ENCODE peak calls at places on chromosomes 5 and 9, in four cellular contexts. Q is GDM1; B is central memory CD4-positive, alpha-beta T cell; X is prostate gland. S is an unnamed sample.

GRCh38 chr5:2488593-2488992 is 262.9 kb downstream of the IRX2 start:
- DNase-seq in B (no peak), X (no peak), Q (no peak), S (no peak)

GRCh38 chr5:68795190-68795589 is 298.6 kb upstream of the SLC30A5 start:
- DNase-seq in B (no peak), Q (no peak), X (no peak), S (no peak)

GRCh38 chr5:78778538-78778937 is 130.0 kb upstream of the LHFPL2 start:
- DNase-seq in X (no peak), Q (no peak), B (no peak), S (no peak)

GRCh38 chr5:22079002-22079401 is 774.1 kb downstream of the CDH12 start:
- DNase-seq in X (no peak), Q (no peak), B (no peak), S (no peak)

GRCh38 chr9:84322830-84323229 is 17.7 kb downstream of the SLC28A3 start:
- DNase-seq in B (no peak), Q (no peak), X (no peak), S (no peak)

GRCh38 chr5:176596689-176597416 is 13.1 kb downstream of the GPRIN1 start:
- DNase-seq in Q (peak), B (peak), X (peak), S (no peak)

GRCh38 chr5:144273232-144274027 is 102.8 kb downstream of the KCTD16 start:
- DNase-seq in B (no peak), Q (no peak), X (no peak), S (no peak)

GRCh38 chr9:109791003-109791677 is 11.1 kb downstream of the PALM2AKAP2 start:
- DNase-seq in Q (no peak), X (no peak), B (no peak), S (no peak)

GRCh38 chr5:154308457-154309360 is 118.2 kb downstream of the GALNT10 start:
- DNase-seq in X (no peak), Q (no peak), B (no peak), S (peak)

GRCh38 chr5:124956471-124957029 is 210.1 kb upstream of the ZNF608 start:
- DNase-seq in X (no peak), B (no peak), Q (no peak), S (no peak)

GRCh38 chr9:35845824-35846771 is 17.1 kb downstream of the TMEM8B start:
- DNase-seq in Q (no peak), B (no peak), X (no peak), S (no peak)

GRCh38 chr5:143986567-143987242 is 174.7 kb downstream of the HMHB1 start:
- DNase-seq in X (no peak), Q (no peak), B (no peak), S (no peak)

GRCh38 chr9:132185164-132186009 is 23.5 kb downstream of the NTNG2 start:
- DNase-seq in X (no peak), B (no peak), Q (no peak), S (no peak)

GRCh38 chr9:127076860-127077657 is 45.4 kb downstream of the ANGPTL2 start:
- DNase-seq in Q (no peak), X (no peak), B (no peak), S (no peak)

GRCh38 chr9:101625871-101626270 is 31.1 kb upstream of the PPP3R2 start:
- DNase-seq in X (no peak), B (no peak), Q (no peak), S (no peak)

GRCh38 chr9:136853596-136854112 is 1.5 kb downstream of the MAMDC4 start:
- DNase-seq in Q (no peak), X (no peak), B (no peak), S (no peak)

GRCh38 chr9:95778957-95779356 is 96.5 kb upstream of the ERCC6L2 start:
- DNase-seq in Q (no peak), B (no peak), X (no peak), S (no peak)

GRCh38 chr5:1734271-1734907 is 65.2 kb downstream of the MRPL36 start:
- DNase-seq in X (peak), B (no peak), Q (no peak), S (no peak)

GRCh38 chr9:124839612-124840299 is 13.5 kb upstream of the WDR38 start:
- DNase-seq in Q (no peak), X (no peak), B (no peak), S (peak)

GRCh38 chr9:132055756-132056155 is 23.9 kb downstream of the MED27 start:
- DNase-seq in X (no peak), B (no peak), Q (no peak), S (no peak)

GRCh38 chr9:40914772-40915659 is 213.5 kb downstream of the FOXD4L6 start:
- DNase-seq in B (no peak), X (no peak), Q (no peak), S (no peak)

S was measured in SK-N-DZ.